ENCODE peak calls at places on chromosomes 6 and 20, in eight cellular contexts. One of them, this sample, is unnamed.
A peak's percentile ranks its signal among the peaks of the same experiment; 100 is the strongest.

GRCh38 chr20:23273776-23274175 is 76.8 kb upstream of the NXT1 start:
- DNase-seq in neural progenitor cell: no peak
- DNase-seq in hepatocyte: no peak
- DNase-seq in GM23338: no peak
- DNase-seq in MM.1S: no peak
- DNase-seq in OCI-LY7: no peak
- DNase-seq in HCT116: no peak
- DNase-seq in PC-3: no peak
- DNase-seq in this sample: no peak

GRCh38 chr6:161374971-161375873 is 101.4 kb upstream of the AGPAT4 start:
- DNase-seq in hepatocyte: no peak
- DNase-seq in HCT116: no peak
- DNase-seq in MM.1S: peak; percentile 73
- DNase-seq in neural progenitor cell: peak; percentile 41
- DNase-seq in PC-3: peak; percentile 48
- DNase-seq in OCI-LY7: no peak
- DNase-seq in GM23338: peak; percentile 67
- DNase-seq in this sample: peak; percentile 88

GRCh38 chr20:8190043-8190880 is 58.2 kb downstream of the PLCB1 start:
- DNase-seq in MM.1S: no peak
- DNase-seq in PC-3: no peak
- DNase-seq in hepatocyte: no peak
- DNase-seq in GM23338: no peak
- DNase-seq in HCT116: no peak
- DNase-seq in OCI-LY7: no peak
- DNase-seq in neural progenitor cell: no peak
- DNase-seq in this sample: no peak

GRCh38 chr6:33675968-33676367 is 35.5 kb downstream of the UQCC2 start:
- DNase-seq in OCI-LY7: no peak
- DNase-seq in MM.1S: no peak
- DNase-seq in GM23338: no peak
- DNase-seq in neural progenitor cell: no peak
- DNase-seq in HCT116: no peak
- DNase-seq in hepatocyte: no peak
- DNase-seq in PC-3: no peak
- DNase-seq in this sample: no peak

GRCh38 chr20:23596856-23597255 is 8.9 kb downstream of the CST9 start:
- DNase-seq in HCT116: no peak
- DNase-seq in GM23338: no peak
- DNase-seq in OCI-LY7: no peak
- DNase-seq in neural progenitor cell: no peak
- DNase-seq in PC-3: peak; percentile 44
- DNase-seq in MM.1S: no peak
- DNase-seq in hepatocyte: no peak
- DNase-seq in this sample: no peak

GRCh38 chr20:3340443-3340842 is 67.0 kb downstream of the DNAAF9 start:
- DNase-seq in GM23338: no peak
- DNase-seq in PC-3: no peak
- DNase-seq in MM.1S: no peak
- DNase-seq in neural progenitor cell: no peak
- DNase-seq in OCI-LY7: no peak
- DNase-seq in hepatocyte: no peak
- DNase-seq in HCT116: no peak
- DNase-seq in this sample: peak; percentile 15

GRCh38 chr6:11354019-11354418 is 121.6 kb upstream of the NEDD9 start:
- DNase-seq in GM23338: no peak
- DNase-seq in PC-3: no peak
- DNase-seq in OCI-LY7: no peak
- DNase-seq in hepatocyte: no peak
- DNase-seq in MM.1S: no peak
- DNase-seq in neural progenitor cell: no peak
- DNase-seq in HCT116: no peak
- DNase-seq in this sample: peak; percentile 47

GRCh38 chr6:134464690-134465411 is 146.9 kb upstream of the SGK1 start:
- DNase-seq in hepatocyte: no peak
- DNase-seq in GM23338: peak; percentile 6
- DNase-seq in HCT116: no peak
- DNase-seq in PC-3: no peak
- DNase-seq in MM.1S: no peak
- DNase-seq in OCI-LY7: no peak
- DNase-seq in neural progenitor cell: no peak
- DNase-seq in this sample: peak; percentile 48

GRCh38 chr6:89369009-89369408 is 16.5 kb upstream of the UBE2J1 start:
- DNase-seq in MM.1S: peak; percentile 42
- DNase-seq in OCI-LY7: peak; percentile 29
- DNase-seq in GM23338: peak; percentile 70
- DNase-seq in hepatocyte: peak; percentile 65
- DNase-seq in HCT116: no peak
- DNase-seq in PC-3: peak; percentile 72
- DNase-seq in neural progenitor cell: peak; percentile 68
- DNase-seq in this sample: peak; percentile 77

GRCh38 chr20:10381477-10381876 is 52.5 kb downstream of the MKKS start:
- DNase-seq in PC-3: peak; percentile 42
- DNase-seq in hepatocyte: no peak
- DNase-seq in OCI-LY7: no peak
- DNase-seq in HCT116: no peak
- DNase-seq in neural progenitor cell: no peak
- DNase-seq in GM23338: peak; percentile 14
- DNase-seq in MM.1S: no peak
- DNase-seq in this sample: no peak

GRCh38 chr6:74137910-74138309 is 441.9 kb downstream of the CD109 start:
- DNase-seq in HCT116: peak; percentile 61
- DNase-seq in GM23338: peak; percentile 3
- DNase-seq in MM.1S: no peak
- DNase-seq in PC-3: no peak
- DNase-seq in hepatocyte: peak; percentile 16
- DNase-seq in neural progenitor cell: no peak
- DNase-seq in OCI-LY7: no peak
- DNase-seq in this sample: peak; percentile 83

GRCh38 chr6:169719117-169719516 is 5.2 kb downstream of the PHF10 start:
- DNase-seq in neural progenitor cell: no peak
- DNase-seq in GM23338: no peak
- DNase-seq in PC-3: no peak
- DNase-seq in HCT116: no peak
- DNase-seq in MM.1S: no peak
- DNase-seq in OCI-LY7: no peak
- DNase-seq in hepatocyte: no peak
- DNase-seq in this sample: peak; percentile 5

GRCh38 chr6:56046576-56046975 is 171.2 kb upstream of the BMP5 start:
- DNase-seq in PC-3: peak; percentile 83
- DNase-seq in GM23338: no peak
- DNase-seq in hepatocyte: no peak
- DNase-seq in neural progenitor cell: no peak
- DNase-seq in MM.1S: no peak
- DNase-seq in OCI-LY7: no peak
- DNase-seq in HCT116: no peak
- DNase-seq in this sample: peak; percentile 45

GRCh38 chr20:137668-138131 is 4.7 kb upstream of the DEFB126 start:
- DNase-seq in GM23338: peak; percentile 64
- DNase-seq in OCI-LY7: peak; percentile 51
- DNase-seq in MM.1S: peak; percentile 62
- DNase-seq in neural progenitor cell: no peak
- DNase-seq in HCT116: peak; percentile 15
- DNase-seq in hepatocyte: no peak
- DNase-seq in PC-3: peak; percentile 32
- DNase-seq in this sample: peak; percentile 1

GRCh38 chr6:120111001-120111400 is 761.4 kb upstream of the MAN1A1 start:
- DNase-seq in OCI-LY7: no peak
- DNase-seq in MM.1S: no peak
- DNase-seq in neural progenitor cell: no peak
- DNase-seq in PC-3: no peak
- DNase-seq in GM23338: no peak
- DNase-seq in HCT116: no peak
- DNase-seq in hepatocyte: no peak
- DNase-seq in this sample: no peak

GRCh38 chr20:43959079-43959919 is 44.6 kb downstream of the TOX2 start:
- DNase-seq in MM.1S: no peak
- DNase-seq in PC-3: peak; percentile 19
- DNase-seq in HCT116: no peak
- DNase-seq in neural progenitor cell: no peak
- DNase-seq in hepatocyte: no peak
- DNase-seq in OCI-LY7: peak; percentile 20
- DNase-seq in GM23338: no peak
- DNase-seq in this sample: peak; percentile 47

GRCh38 chr6:125444234-125444949 is 142.6 kb upstream of the HDDC2 start:
- DNase-seq in PC-3: no peak
- DNase-seq in hepatocyte: peak; percentile 9
- DNase-seq in OCI-LY7: no peak
- DNase-seq in HCT116: no peak
- DNase-seq in GM23338: no peak
- DNase-seq in neural progenitor cell: no peak
- DNase-seq in MM.1S: no peak
- DNase-seq in this sample: no peak

GRCh38 chr20:37267684-37268313 is 6.2 kb upstream of the GHRH start:
- DNase-seq in OCI-LY7: peak; percentile 32
- DNase-seq in GM23338: peak; percentile 74
- DNase-seq in HCT116: no peak
- DNase-seq in hepatocyte: no peak
- DNase-seq in MM.1S: no peak
- DNase-seq in neural progenitor cell: peak; percentile 72
- DNase-seq in PC-3: no peak
- DNase-seq in this sample: no peak

GRCh38 chr6:136962661-136963060 is 40.6 kb downstream of the SLC35D3 start:
- DNase-seq in MM.1S: no peak
- DNase-seq in OCI-LY7: no peak
- DNase-seq in hepatocyte: no peak
- DNase-seq in GM23338: peak; percentile 56
- DNase-seq in neural progenitor cell: peak; percentile 35
- DNase-seq in HCT116: no peak
- DNase-seq in PC-3: no peak
- DNase-seq in this sample: no peak
- TF ChIP-seq EZH2phosphoT487 in MM.1S: no peak
- TF ChIP-seq EZH2phosphoT487 in OCI-LY7: no peak
- TF ChIP-seq EZH2phosphoT487 in hepatocyte: no peak
- TF ChIP-seq EZH2phosphoT487 in GM23338: no peak
- TF ChIP-seq EZH2phosphoT487 in neural progenitor cell: no peak
- TF ChIP-seq EZH2phosphoT487 in HCT116: no peak
- TF ChIP-seq EZH2phosphoT487 in PC-3: no peak
- TF ChIP-seq EZH2phosphoT487 in this sample: no peak

GRCh38 chr20:62607366-62608217 is 34.7 kb upstream of the SLCO4A1 start:
- DNase-seq in MM.1S: no peak
- DNase-seq in OCI-LY7: no peak
- DNase-seq in neural progenitor cell: no peak
- DNase-seq in GM23338: no peak
- DNase-seq in PC-3: no peak
- DNase-seq in HCT116: no peak
- DNase-seq in hepatocyte: no peak
- DNase-seq in this sample: no peak
- H3K4me2 ChIP-seq in MM.1S: no peak overlapping the region
- H3K4me2 ChIP-seq in OCI-LY7: peak overlapping the region; percentile 64
- H3K4me2 ChIP-seq in neural progenitor cell: no peak overlapping the region
- H3K4me2 ChIP-seq in GM23338: peak overlapping the region; percentile 37
- H3K4me2 ChIP-seq in PC-3: no peak overlapping the region
- H3K4me2 ChIP-seq in HCT116: no peak overlapping the region
- H3K4me2 ChIP-seq in hepatocyte: no peak overlapping the region
- H3K4me2 ChIP-seq in this sample: no peak overlapping the region

GRCh38 chr6:113596477-113596876 is 260.7 kb upstream of the MARCKS start:
- DNase-seq in GM23338: no peak
- DNase-seq in MM.1S: no peak
- DNase-seq in HCT116: no peak
- DNase-seq in OCI-LY7: no peak
- DNase-seq in neural progenitor cell: no peak
- DNase-seq in PC-3: no peak
- DNase-seq in hepatocyte: no peak
- DNase-seq in this sample: no peak

GRCh38 chr6:113594726-113595125 is 262.4 kb upstream of the MARCKS start:
- DNase-seq in neural progenitor cell: no peak
- DNase-seq in MM.1S: no peak
- DNase-seq in GM23338: no peak
- DNase-seq in hepatocyte: no peak
- DNase-seq in HCT116: no peak
- DNase-seq in PC-3: peak; percentile 1
- DNase-seq in OCI-LY7: peak; percentile 5
- DNase-seq in this sample: no peak

GRCh38 chr6:113598786-113599185 is 258.4 kb upstream of the MARCKS start:
- DNase-seq in neural progenitor cell: no peak
- DNase-seq in hepatocyte: no peak
- DNase-seq in GM23338: no peak
- DNase-seq in PC-3: no peak
- DNase-seq in MM.1S: no peak
- DNase-seq in HCT116: no peak
- DNase-seq in OCI-LY7: no peak
- DNase-seq in this sample: no peak

GRCh38 chr6:113595921-113596376 is 261.2 kb upstream of the MARCKS start:
- DNase-seq in OCI-LY7: no peak
- DNase-seq in MM.1S: no peak
- DNase-seq in neural progenitor cell: no peak
- DNase-seq in PC-3: no peak
- DNase-seq in hepatocyte: no peak
- DNase-seq in GM23338: no peak
- DNase-seq in HCT116: no peak
- DNase-seq in this sample: peak; percentile 57

DNA sequence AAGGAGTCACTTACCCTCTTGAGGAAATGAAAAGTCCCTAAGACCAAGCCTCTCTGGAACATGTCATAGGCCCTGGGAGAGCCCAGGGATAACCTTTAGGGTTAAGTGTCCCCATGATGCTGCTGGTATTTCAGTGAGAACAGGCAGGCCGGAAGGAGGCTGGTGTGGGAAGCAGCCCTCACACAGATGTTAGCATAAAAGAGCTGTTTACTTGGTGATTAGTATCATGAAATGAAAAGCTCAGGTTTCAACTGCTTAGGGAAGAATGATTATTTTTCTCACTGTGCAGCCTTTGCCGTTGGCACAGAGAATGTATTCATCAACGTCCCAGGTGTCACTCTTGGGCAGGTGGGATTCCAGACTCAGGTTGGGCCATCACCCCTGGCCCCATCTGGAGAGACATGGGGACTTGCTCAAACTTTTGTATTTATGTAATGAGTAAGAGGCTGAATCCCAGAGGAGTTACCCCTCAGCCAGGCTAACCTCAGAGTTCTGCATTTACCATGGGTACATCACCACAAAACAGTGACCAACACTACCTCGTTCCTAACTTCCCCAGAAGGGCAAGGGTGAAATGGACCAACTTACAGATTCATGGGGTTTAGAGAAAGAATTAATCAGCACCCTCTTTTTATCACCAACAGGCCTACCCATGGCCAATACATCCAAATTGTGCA is 260.1 kb upstream of the MARCKS start:
- DNase-seq in neural progenitor cell: no peak
- DNase-seq in GM23338: no peak
- DNase-seq in PC-3: no peak
- DNase-seq in hepatocyte: no peak
- DNase-seq in OCI-LY7: peak; percentile 11
- DNase-seq in HCT116: no peak
- DNase-seq in MM.1S: no peak
- DNase-seq in this sample: peak; percentile 61
- TF ChIP-seq EZH2phosphoT487 in neural progenitor cell: no peak
- TF ChIP-seq EZH2phosphoT487 in GM23338: no peak
- TF ChIP-seq EZH2phosphoT487 in PC-3: no peak
- TF ChIP-seq EZH2phosphoT487 in hepatocyte: no peak
- TF ChIP-seq EZH2phosphoT487 in OCI-LY7: no peak
- TF ChIP-seq EZH2phosphoT487 in HCT116: no peak
- TF ChIP-seq EZH2phosphoT487 in MM.1S: no peak
- TF ChIP-seq EZH2phosphoT487 in this sample: no peak

DNA sequence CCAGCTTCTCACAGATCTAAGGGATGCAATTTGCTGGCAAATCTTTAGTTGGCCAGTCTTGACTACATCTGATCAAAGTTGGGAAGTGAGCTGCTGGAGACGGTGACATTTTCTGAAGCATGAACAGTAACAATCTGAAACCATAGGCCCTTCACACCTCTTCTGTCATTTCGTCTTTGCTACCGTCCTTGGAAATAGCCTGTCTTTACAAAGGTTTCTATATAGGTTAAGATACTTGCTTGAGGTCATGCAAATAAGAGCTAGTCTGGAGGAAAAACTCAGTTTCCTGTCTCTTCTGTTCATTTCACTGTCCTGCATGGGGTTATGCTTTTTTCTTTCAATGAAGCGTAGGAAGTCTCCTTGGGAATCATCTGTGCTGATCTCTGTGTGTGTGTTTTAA is 55.6 kb downstream of the CARMIL1 start:
- DNase-seq in neural progenitor cell: no peak
- DNase-seq in HCT116: no peak
- DNase-seq in PC-3: no peak
- DNase-seq in hepatocyte: no peak
- DNase-seq in OCI-LY7: peak; percentile 49
- DNase-seq in MM.1S: no peak
- DNase-seq in GM23338: no peak
- DNase-seq in this sample: no peak
- H3K4me2 ChIP-seq in neural progenitor cell: no peak overlapping the region
- H3K4me2 ChIP-seq in HCT116: no peak overlapping the region
- H3K4me2 ChIP-seq in PC-3: no peak overlapping the region
- H3K4me2 ChIP-seq in hepatocyte: no peak overlapping the region
- H3K4me2 ChIP-seq in OCI-LY7: peak overlapping the region; percentile 63
- H3K4me2 ChIP-seq in MM.1S: no peak overlapping the region
- H3K4me2 ChIP-seq in GM23338: no peak overlapping the region
- H3K4me2 ChIP-seq in this sample: no peak overlapping the region